ENCODE peak calls at places on chromosomes 5 and 9, in seven cellular contexts. One of them, this sample, is unnamed.

GRCh38 chr5:19920761-19921160 is 67.2 kb downstream of the CDH18 start:
- DNase-seq in body of pancreas: no peak
- DNase-seq in GM12891: no peak
- DNase-seq in tibial nerve: no peak
- DNase-seq in ovary: no peak
- DNase-seq in A549: no peak
- DNase-seq in stomach: no peak
- DNase-seq in this sample: no peak

GRCh38 chr9:128316421-128316820 is 5.8 kb downstream of the TRUB2 start:
- DNase-seq in body of pancreas: no peak
- DNase-seq in GM12891: no peak
- DNase-seq in tibial nerve: no peak
- DNase-seq in ovary: no peak
- DNase-seq in A549: no peak
- DNase-seq in stomach: no peak
- DNase-seq in this sample: no peak

GRCh38 chr5:171770153-171770552 is 15.5 kb upstream of the SMIM23 start:
- DNase-seq in body of pancreas: no peak
- DNase-seq in GM12891: no peak
- DNase-seq in tibial nerve: no peak
- DNase-seq in ovary: no peak
- DNase-seq in A549: no peak
- DNase-seq in stomach: no peak
- DNase-seq in this sample: no peak

GRCh38 chr5:88245241-88245892 is 23.3 kb downstream of the TMEM161B start:
- DNase-seq in body of pancreas: no peak
- DNase-seq in GM12891: no peak
- DNase-seq in tibial nerve: no peak
- DNase-seq in ovary: no peak
- DNase-seq in A549: no peak
- DNase-seq in stomach: no peak
- DNase-seq in this sample: no peak

GRCh38 chr9:36450110-36450732 is 50.2 kb upstream of the RNF38 start:
- DNase-seq in body of pancreas: peak
- DNase-seq in GM12891: no peak
- DNase-seq in tibial nerve: no peak
- DNase-seq in ovary: no peak
- DNase-seq in A549: peak
- DNase-seq in stomach: no peak
- DNase-seq in this sample: no peak

GRCh38 chr5:1103093-1103492 is 8.8 kb downstream of the SLC12A7 start:
- DNase-seq in body of pancreas: no peak
- DNase-seq in GM12891: no peak
- DNase-seq in tibial nerve: no peak
- DNase-seq in ovary: no peak
- DNase-seq in A549: no peak
- DNase-seq in stomach: no peak
- DNase-seq in this sample: no peak

GRCh38 chr9:123738664-123739063 is 191.3 kb downstream of the DENND1A start:
- DNase-seq in body of pancreas: no peak
- DNase-seq in GM12891: no peak
- DNase-seq in tibial nerve: no peak
- DNase-seq in ovary: no peak
- DNase-seq in A549: no peak
- DNase-seq in stomach: no peak
- DNase-seq in this sample: no peak

GRCh38 chr5:180297587-180298282 is 5.9 kb upstream of the MAPK9 start:
- DNase-seq in body of pancreas: no peak
- DNase-seq in GM12891: no peak
- DNase-seq in tibial nerve: no peak
- DNase-seq in ovary: no peak
- DNase-seq in A549: no peak
- DNase-seq in stomach: no peak
- DNase-seq in this sample: no peak

GRCh38 chr5:78618303-78618702 is 30.3 kb downstream of the LHFPL2 start:
- DNase-seq in body of pancreas: no peak
- DNase-seq in GM12891: no peak
- DNase-seq in tibial nerve: no peak
- DNase-seq in ovary: no peak
- DNase-seq in A549: no peak
- DNase-seq in stomach: no peak
- DNase-seq in this sample: no peak

GRCh38 chr5:113022661-113023060 is 46.1 kb downstream of the DCP2 start:
- DNase-seq in body of pancreas: no peak
- DNase-seq in GM12891: no peak
- DNase-seq in tibial nerve: no peak
- DNase-seq in ovary: no peak
- DNase-seq in A549: no peak
- DNase-seq in stomach: no peak
- DNase-seq in this sample: no peak

DNA sequence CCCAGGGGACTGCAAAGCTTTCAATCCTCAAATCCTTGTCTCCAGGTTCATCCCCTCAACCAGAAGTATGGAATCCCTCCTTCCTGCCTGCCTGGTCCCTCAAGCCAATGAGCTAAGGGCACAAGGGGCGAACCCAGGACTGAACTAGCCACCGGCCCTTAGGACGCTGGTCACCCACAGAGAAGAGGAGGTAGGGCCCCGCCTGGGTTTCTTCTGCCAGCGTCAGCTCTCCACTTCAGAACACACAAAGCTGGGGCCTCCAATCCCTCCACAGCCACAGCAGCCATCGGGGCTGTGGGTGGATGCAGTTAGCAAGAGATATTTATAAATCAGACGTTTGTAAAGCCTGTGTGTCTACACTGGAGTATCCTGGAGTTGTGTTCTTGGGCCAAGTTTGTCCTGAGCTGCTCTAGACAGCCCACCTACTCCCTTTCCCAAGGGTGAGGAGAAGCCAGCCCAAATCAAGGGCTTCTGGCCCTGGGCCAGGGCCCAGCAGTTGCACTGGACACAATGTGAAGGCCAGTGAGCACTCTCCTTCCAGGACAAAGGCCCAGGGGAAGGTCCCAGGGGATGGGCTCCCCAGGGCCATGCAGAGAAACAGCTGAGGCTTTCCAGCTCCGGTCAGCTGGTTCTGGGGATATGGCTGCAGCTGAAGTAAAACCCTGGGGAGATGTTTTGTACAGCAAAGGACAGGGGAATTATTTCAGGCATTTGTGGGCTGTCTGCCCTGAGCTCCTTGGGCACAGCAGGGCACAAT is 18.9 kb downstream of the AMBP start:
- DNase-seq in body of pancreas: no peak
- DNase-seq in GM12891: no peak
- DNase-seq in tibial nerve: no peak
- DNase-seq in ovary: no peak
- DNase-seq in A549: no peak
- DNase-seq in stomach: no peak
- DNase-seq in this sample: no peak
- TF ChIP-seq POLR2A in body of pancreas: no peak
- TF ChIP-seq POLR2A in GM12891: no peak
- TF ChIP-seq POLR2A in tibial nerve: no peak
- TF ChIP-seq POLR2A in ovary: no peak
- TF ChIP-seq POLR2A in A549: no peak
- TF ChIP-seq POLR2A in stomach: no peak
- TF ChIP-seq POLR2A in this sample: no peak

GRCh38 chr9:120942186-120943001 is 15.8 kb upstream of the TRAF1 start:
- DNase-seq in body of pancreas: peak
- DNase-seq in GM12891: no peak
- DNase-seq in tibial nerve: no peak
- DNase-seq in ovary: no peak
- DNase-seq in A549: no peak
- DNase-seq in stomach: no peak
- DNase-seq in this sample: no peak
- TF ChIP-seq POLR2A in body of pancreas: no peak
- TF ChIP-seq POLR2A in GM12891: no peak
- TF ChIP-seq POLR2A in tibial nerve: no peak
- TF ChIP-seq POLR2A in ovary: no peak
- TF ChIP-seq POLR2A in A549: no peak
- TF ChIP-seq POLR2A in stomach: no peak
- TF ChIP-seq POLR2A in this sample: no peak

GRCh38 chr5:98258939-98259338 is 514.5 kb upstream of the RGMB start:
- DNase-seq in body of pancreas: no peak
- DNase-seq in GM12891: no peak
- DNase-seq in tibial nerve: no peak
- DNase-seq in ovary: no peak
- DNase-seq in A549: no peak
- DNase-seq in stomach: no peak
- DNase-seq in this sample: no peak
- TF ChIP-seq POLR2A in body of pancreas: no peak
- TF ChIP-seq POLR2A in GM12891: no peak
- TF ChIP-seq POLR2A in tibial nerve: no peak
- TF ChIP-seq POLR2A in ovary: no peak
- TF ChIP-seq POLR2A in A549: no peak
- TF ChIP-seq POLR2A in stomach: no peak
- TF ChIP-seq POLR2A in this sample: no peak

DNA sequence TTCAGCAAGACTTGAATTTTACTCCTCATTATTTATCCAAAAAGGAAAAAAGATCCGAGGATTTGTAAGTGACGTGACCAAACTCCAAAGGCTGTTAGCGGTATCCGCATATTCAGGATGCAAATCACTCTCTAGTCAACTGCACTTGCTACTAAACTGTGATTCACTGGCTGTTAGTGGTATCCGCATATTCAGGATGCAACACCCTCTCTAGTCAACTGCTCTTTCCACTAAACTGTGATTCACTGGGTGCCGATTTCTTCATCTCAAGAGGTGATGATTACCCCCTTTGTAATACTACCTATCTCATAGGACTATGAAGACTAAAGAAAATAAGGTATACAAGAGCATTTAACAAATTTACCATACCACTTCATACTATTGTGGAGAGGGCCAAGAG is 5.7 kb downstream of the MAPKAP1 start:
- DNase-seq in body of pancreas: no peak
- DNase-seq in GM12891: no peak
- DNase-seq in tibial nerve: no peak
- DNase-seq in ovary: no peak
- DNase-seq in A549: no peak
- DNase-seq in stomach: no peak
- DNase-seq in this sample: peak
- TF ChIP-seq POLR2A in body of pancreas: no peak
- TF ChIP-seq POLR2A in GM12891: no peak
- TF ChIP-seq POLR2A in tibial nerve: no peak
- TF ChIP-seq POLR2A in ovary: no peak
- TF ChIP-seq POLR2A in A549: no peak
- TF ChIP-seq POLR2A in stomach: no peak
- TF ChIP-seq POLR2A in this sample: no peak